ENCODE peak calls at places on chromosome 19, in five cellular contexts. N is cardiac muscle cell, K is WTC11, S is type B pancreatic cell, Z is fibroblast of pulmonary artery. E is an unnamed sample.

GRCh38 chr19:40525234-40526051 is 51.2 kb upstream of the SHKBP1 start:
- DNase-seq in N (no peak), K (no peak), S (no peak), Z (no peak), E (no peak)

GRCh38 chr19:7373862-7374261 is 25.1 kb downstream of the ARHGEF18 start:
- DNase-seq in N (no peak), K (no peak), S (no peak), Z (no peak), E (no peak)

GRCh38 chr19:35783469-35784400 is 8.4 kb downstream of the ARHGAP33 start:
- DNase-seq in N (no peak), K (peak), S (no peak), Z (no peak), E (peak)

GRCh38 chr19:33085570-33086128 is 4.7 kb downstream of the GPATCH1 start:
- DNase-seq in N (no peak), K (no peak), S (no peak), Z (no peak), E (no peak)

GRCh38 chr19:47380559-47380958 is 31.4 kb downstream of the DHX34 start:
- DNase-seq in N (no peak), K (no peak), S (no peak), Z (no peak), E (no peak)

GRCh38 chr19:16931306-16931705 is 42.5 kb downstream of the F2RL3 start:
- DNase-seq in N (no peak), K (no peak), S (no peak), Z (no peak), E (no peak)

GRCh38 chr19:35462476-35462953 is 14.5 kb downstream of the FFAR2 start:
- DNase-seq in N (no peak), K (no peak), S (no peak), Z (no peak), E (no peak)

GRCh38 chr19:28444371-28444770 is 768.6 kb downstream of the UQCRFS1 start:
- DNase-seq in N (no peak), K (no peak), S (no peak), Z (no peak), E (no peak)

GRCh38 chr19:47821460-47822020 is at the start of gene CRX:
- DNase-seq in N (no peak), K (no peak), S (no peak), Z (no peak), E (no peak)

GRCh38 chr19:10086032-10086903 is at the start of gene SHFL:
- DNase-seq in N (peak), K (peak), S (no peak), Z (peak), E (peak)

GRCh38 chr19:15871570-15871969 is 26.3 kb downstream of the CYP4F2 start:
- DNase-seq in N (no peak), K (peak), S (no peak), Z (no peak), E (no peak)

GRCh38 chr19:48271531-48272151 is 1.8 kb downstream of the ZNF114 start:
- DNase-seq in N (peak), K (peak), S (peak), Z (peak), E (peak)

GRCh38 chr19:16328824-16329482 is 4.3 kb downstream of the KLF2 start:
- DNase-seq in N (no peak), K (no peak), S (no peak), Z (peak), E (no peak)

GRCh38 chr19:16060294-16060693 is 16.0 kb upstream of the TPM4 start:
- DNase-seq in N (no peak), K (no peak), S (no peak), Z (no peak), E (no peak)

GRCh38 chr19:46717034-46717715 is at the start of gene PRKD2:
- DNase-seq in N (peak), K (peak), S (peak), Z (peak), E (peak)

GRCh38 chr19:33404916-33405315 is 31.4 kb downstream of the CEBPG start:
- DNase-seq in N (no peak), K (no peak), S (no peak), Z (no peak), E (no peak)

GRCh38 chr19:31975461-31975860 is 369.9 kb upstream of the ZNF507 start:
- DNase-seq in N (no peak), K (no peak), S (peak), Z (no peak), E (no peak)

GRCh38 chr19:40119380-40119779 is 28.6 kb upstream of the ZNF780A start:
- DNase-seq in N (no peak), K (no peak), S (no peak), Z (no peak), E (no peak)

GRCh38 chr19:57825501-57825900 is 4.6 kb upstream of the ZNF587B start:
- DNase-seq in N (no peak), K (no peak), S (no peak), Z (peak), E (no peak)

GRCh38 chr19:39971380-39971841 is 446 bp downstream of the PSMC4 start:
- DNase-seq in N (no peak), K (peak), S (no peak), Z (no peak), E (peak)

GRCh38 chr19:8659905-8660304 is 29.5 kb downstream of the NFILZ start:
- DNase-seq in N (no peak), K (no peak), S (no peak), Z (no peak), E (no peak)

GRCh38 chr19:34555447-34555846 is 73.9 kb downstream of the WTIP start:
- DNase-seq in N (no peak), K (peak), S (no peak), Z (peak), E (no peak)

DNA sequence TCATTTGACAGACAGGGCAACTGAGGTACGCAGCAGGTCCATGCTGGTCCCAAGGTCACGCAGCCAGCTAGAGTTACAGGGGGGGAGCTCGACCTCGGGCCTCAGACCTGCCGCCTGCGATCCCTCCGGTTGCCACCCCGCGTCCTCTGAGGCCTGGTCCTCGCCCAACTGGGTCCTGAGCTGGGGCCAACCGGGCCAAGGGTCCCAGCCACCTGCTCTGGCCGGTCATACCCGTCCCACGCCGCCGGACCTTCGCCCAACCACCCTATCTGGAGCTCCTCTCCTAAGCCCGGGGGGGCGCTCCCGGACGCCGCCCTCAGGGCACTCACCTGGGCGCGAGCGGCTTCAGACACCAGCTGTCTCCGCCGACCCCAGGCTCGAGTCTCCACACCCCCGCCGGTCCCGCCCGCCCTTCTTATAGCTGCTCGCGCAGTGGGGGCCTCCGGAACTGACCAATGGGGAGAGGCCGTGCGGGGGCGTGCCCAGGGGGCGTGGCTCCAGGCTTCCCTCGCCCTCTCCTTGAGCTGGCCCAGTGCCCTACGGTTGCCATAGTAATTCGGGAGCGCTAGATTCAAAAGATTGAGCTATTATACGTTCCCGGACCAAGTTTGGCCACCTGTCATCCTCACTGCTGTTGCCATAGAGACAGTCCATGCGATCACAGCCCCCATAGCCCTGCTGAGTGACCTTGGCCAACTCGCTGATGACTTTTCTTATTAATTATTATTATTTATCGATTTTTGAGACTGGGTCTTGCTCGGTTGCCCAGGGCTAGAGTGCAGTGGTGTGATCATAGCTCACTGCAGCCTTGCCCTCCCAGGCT is at the start of gene PLIN5:
- DNase-seq in N (peak), K (peak), S (peak), Z (peak), E (peak)
- TF ChIP-seq CTCF in N (no peak), K (no peak), S (peak), Z (no peak), E (no peak)

GRCh38 chr19:43652546-43652874 is 12.9 kb upstream of the CADM4 start:
- DNase-seq in N (no peak), K (no peak), S (no peak), Z (no peak), E (no peak)
- TF ChIP-seq CTCF in N (no peak), K (no peak), S (no peak), Z (no peak), E (no peak)

DNA sequence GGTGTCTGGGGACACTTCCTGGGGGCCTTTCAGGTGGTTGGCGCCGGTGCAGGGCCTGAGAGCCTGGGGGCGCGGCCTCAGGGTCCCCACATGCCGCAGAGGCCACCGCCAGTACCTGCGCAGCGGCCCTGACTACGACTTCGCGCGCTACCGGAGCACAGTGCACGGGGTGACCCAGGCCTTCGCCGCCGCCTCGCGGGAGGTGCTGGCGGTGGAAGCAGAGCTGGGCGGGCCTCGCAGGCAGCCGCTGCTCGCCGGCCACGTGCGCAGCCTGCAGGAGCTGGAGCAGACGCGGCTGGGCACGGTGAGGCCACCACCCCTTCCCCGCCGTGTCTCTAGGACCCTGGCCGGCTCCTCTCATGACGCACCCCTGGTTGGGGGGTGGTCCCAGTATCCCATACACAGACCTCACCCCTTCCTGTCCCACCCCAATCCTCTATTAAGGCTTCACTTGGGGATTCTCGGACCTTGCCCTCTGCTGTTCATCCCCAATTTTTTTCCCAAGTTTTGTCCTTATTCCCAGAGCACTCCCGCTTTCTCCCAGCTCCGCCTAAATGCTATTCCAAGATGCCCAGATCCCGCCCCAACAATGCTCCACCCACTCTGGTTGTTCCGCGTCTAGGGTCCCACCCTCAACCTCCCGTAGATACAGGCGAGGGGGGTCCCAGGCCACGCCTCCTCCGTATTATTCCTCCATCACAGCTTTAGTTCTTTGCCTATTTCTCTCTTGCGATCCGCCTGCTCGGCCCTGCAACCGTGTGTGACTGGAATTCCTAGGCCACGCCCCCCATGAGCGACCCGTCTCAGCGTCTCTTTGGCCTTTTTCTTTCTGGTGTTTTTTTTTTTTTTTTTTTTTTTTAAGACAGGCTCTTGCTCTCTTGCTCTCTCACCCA is 1.0 kb downstream of the REX1BD start:
- DNase-seq in N (peak), K (peak), S (no peak), Z (peak), E (peak)
- TF ChIP-seq CTCF in N (peak), K (no peak), S (no peak), Z (no peak), E (no peak)

GRCh38 chr19:53015730-53016129 is 2.0 kb downstream of the ERVV-1 start:
- DNase-seq in N (no peak), K (no peak), S (no peak), Z (no peak), E (no peak)

GRCh38 chr19:53015159-53015558 is 1.4 kb downstream of the ERVV-1 start:
- DNase-seq in N (no peak), K (no peak), S (no peak), Z (no peak), E (no peak)

GRCh38 chr19:53019684-53020083 is 6.0 kb downstream of the ERVV-1 start:
- DNase-seq in N (peak), K (peak), S (no peak), Z (peak), E (no peak)
- TF ChIP-seq CTCF in N (peak), K (peak), S (no peak), Z (peak), E (no peak)

GRCh38 chr19:13430790-13431582 is 75.3 kb downstream of the CACNA1A start:
- DNase-seq in N (peak), K (peak), S (no peak), Z (peak), E (peak)
- TF ChIP-seq CTCF in N (peak), K (peak), S (peak), Z (peak), E (peak)

GRCh38 chr19:42433503-42434260 is 6.5 kb upstream of the LIPE start:
- DNase-seq in N (peak), K (peak), S (no peak), Z (peak), E (peak)
- TF ChIP-seq CTCF in N (peak), K (peak), S (peak), Z (peak), E (peak)

GRCh38 chr19:29745253-29745652 is 30.2 kb upstream of the C19orf12 start:
- DNase-seq in N (peak), K (peak), S (no peak), Z (no peak), E (peak)
- TF ChIP-seq CTCF in N (no peak), K (no peak), S (peak), Z (peak), E (peak)

GRCh38 chr19:5268801-5269200 is 71.8 kb downstream of the PTPRS start:
- DNase-seq in N (no peak), K (no peak), S (no peak), Z (no peak), E (no peak)

GRCh38 chr19:5269926-5270325 is 70.7 kb downstream of the PTPRS start:
- DNase-seq in N (no peak), K (no peak), S (no peak), Z (no peak), E (no peak)

GRCh38 chr19:5273782-5274181 is 66.8 kb downstream of the PTPRS start:
- DNase-seq in N (no peak), K (no peak), S (no peak), Z (no peak), E (no peak)

GRCh38 chr19:5269279-5269678 is 71.3 kb downstream of the PTPRS start:
- DNase-seq in N (no peak), K (no peak), S (no peak), Z (no peak), E (no peak)

GRCh38 chr19:5271145-5271544 is 69.5 kb downstream of the PTPRS start:
- DNase-seq in N (no peak), K (no peak), S (no peak), Z (peak), E (no peak)
- TF ChIP-seq CTCF in N (peak), K (peak), S (peak), Z (peak), E (peak)

GRCh38 chr19:3285647-3286176 is 61.3 kb downstream of the CELF5 start:
- DNase-seq in N (no peak), K (no peak), S (no peak), Z (peak), E (no peak)
- TF ChIP-seq CTCF in N (no peak), K (no peak), S (no peak), Z (no peak), E (no peak)

E was measured in nephron progenitor cell.